ENCODE peak calls at places on chromosomes 6 and 20, in four cellular contexts. Y, P, O and G are unnamed samples.

GRCh38 chr20:1898496-1899168 is 3.4 kb downstream of the SIRPA start:
- DNase-seq in Y (no peak), O (no peak), P (no peak), G (no peak)

GRCh38 chr6:168574075-168574698 is 133.2 kb downstream of the SMOC2 start:
- DNase-seq in P (no peak), O (no peak), Y (no peak), G (no peak)

GRCh38 chr6:131733376-131734016 is 22.7 kb upstream of the CTAGE9 start:
- DNase-seq in Y (peak; percentile 93), P (no peak), O (no peak), G (no peak)

GRCh38 chr6:104527311-104527710 is 332.4 kb downstream of the HACE1 start:
- DNase-seq in Y (no peak), P (no peak), O (no peak), G (no peak)

GRCh38 chr6:33419580-33420492 is at the start of gene SYNGAP1:
- DNase-seq in O (no peak), Y (peak; percentile 57), P (no peak), G (peak; percentile 76)

GRCh38 chr6:70241991-70242420 is 60.9 kb downstream of the COL9A1 start:
- DNase-seq in Y (no peak), O (peak; percentile 37), P (no peak), G (peak; percentile 28)

GRCh38 chr20:38723982-38724602 is at the start of gene SLC32A1:
- DNase-seq in O (peak; percentile 23), P (no peak), Y (no peak), G (peak; percentile 80)

GRCh38 chr20:35000311-35000921 is 44.7 kb downstream of the MYH7B start:
- DNase-seq in O (no peak), P (no peak), Y (no peak), G (no peak)

GRCh38 chr6:99905209-99906106 is 88.6 kb downstream of the MCHR2 start:
- DNase-seq in P (peak; percentile 57), O (peak; percentile 31), Y (peak; percentile 19), G (peak; percentile 80)
- TF ChIP-seq CTCF in P (peak; percentile 66), O (peak; percentile 65), Y (peak; percentile 46), G (peak; percentile 85)

GRCh38 chr6:144181639-144182038 is 31.3 kb downstream of the STX11 start:
- DNase-seq in P (no peak), O (no peak), Y (no peak), G (no peak)
- H4K20me1 ChIP-seq in P (no peaks in the 10 kb centered on the region), O (no peaks in the 10 kb centered on the region), Y (no peaks in the 10 kb centered on the region), G (no peaks in the 10 kb centered on the region)

DNA sequence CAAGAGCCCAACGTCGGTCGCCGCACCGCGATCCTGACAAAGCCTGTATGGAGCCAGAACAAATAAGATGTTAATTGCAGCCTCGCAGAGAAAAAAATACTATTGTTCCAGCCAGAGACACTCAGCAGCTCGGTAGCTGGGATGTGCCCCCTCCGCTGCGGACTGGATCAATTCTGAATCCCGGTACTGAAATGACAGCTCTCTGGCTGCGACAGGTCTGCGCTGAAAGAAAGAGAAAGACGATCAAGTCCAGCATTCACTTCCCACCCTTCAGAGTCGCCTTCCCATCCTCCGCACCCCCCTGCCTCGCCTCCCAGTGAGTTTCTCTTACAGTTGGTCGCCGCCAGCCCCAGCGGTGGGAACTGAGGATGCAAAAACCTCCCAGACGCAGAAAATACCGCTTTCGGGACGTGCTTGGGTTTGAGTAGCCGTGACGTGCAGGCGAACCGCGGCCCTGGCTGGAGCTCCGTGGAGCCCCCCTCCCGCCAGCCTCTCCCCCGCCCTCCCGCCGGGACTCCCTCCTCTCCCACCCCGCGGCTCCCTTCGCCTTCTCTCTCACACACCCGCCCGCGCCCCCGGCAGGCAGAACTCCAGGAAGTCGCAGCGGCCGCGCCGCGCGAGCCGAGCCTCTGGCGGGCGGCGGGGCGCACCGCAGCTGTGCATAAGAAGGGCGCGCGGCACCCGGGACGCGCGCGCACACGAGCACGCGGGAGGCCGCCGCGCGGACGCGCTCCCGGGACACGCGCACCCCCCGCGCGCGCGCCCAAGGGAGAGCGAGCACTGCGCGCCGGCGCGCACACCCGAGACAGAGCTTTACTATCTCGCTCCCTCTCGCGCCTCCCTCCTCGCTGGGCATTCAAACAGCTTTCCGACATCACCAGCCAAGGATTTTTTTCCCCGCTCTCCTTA is at the start of gene ADGRB3:
- DNase-seq in O (peak; percentile 88), P (peak; percentile 51), Y (peak; percentile 49), G (peak; percentile 79)
- TF ChIP-seq CTCF in O (no peak), P (no peak), Y (no peak), G (no peak)

DNA sequence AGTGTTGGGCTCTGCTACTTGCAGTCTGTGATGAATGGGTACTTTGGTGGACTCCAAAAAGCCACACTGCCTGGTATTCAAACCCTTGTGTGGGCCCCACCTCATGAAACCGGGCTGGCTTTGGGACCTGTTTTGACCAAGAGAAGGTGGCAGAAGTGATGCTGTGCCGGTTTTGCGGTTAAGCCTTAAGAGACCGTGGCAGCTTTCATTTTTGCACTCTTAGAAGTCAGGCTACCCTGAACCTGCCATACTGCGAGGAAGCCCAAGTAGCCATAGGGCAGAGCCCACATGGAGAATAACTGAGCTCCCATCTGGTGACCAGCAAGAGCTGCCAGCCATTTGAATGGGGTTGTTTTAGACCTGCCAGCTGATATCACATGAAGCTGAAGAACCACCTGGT is 10.2 kb downstream of the SULF2 start:
- DNase-seq in Y (no peak), P (no peak), O (no peak), G (no peak)
- H4K20me1 ChIP-seq in Y (peaks cover 40% of the 10 kb centered on the region), P (peaks cover 82% of the 10 kb centered on the region), O (no peaks in the 10 kb centered on the region), G (no peaks in the 10 kb centered on the region)

GRCh38 chr6:37700266-37700973 is 2.7 kb upstream of the MDGA1 start:
- DNase-seq in P (no peak), O (no peak), Y (no peak), G (no peak)

GRCh38 chr6:37696841-37697735 is 595 bp downstream of the MDGA1 start:
- DNase-seq in O (peak; percentile 64), P (no peak), Y (peak; percentile 12), G (no peak)

GRCh38 chr6:37696220-37696840 is 1.4 kb downstream of the MDGA1 start:
- DNase-seq in P (peak; percentile 41), O (no peak), Y (peak; percentile 42), G (peak; percentile 56)

GRCh38 chr6:37699138-37699766 is 1.6 kb upstream of the MDGA1 start:
- DNase-seq in O (no peak), Y (no peak), P (no peak), G (no peak)

GRCh38 chr6:37698264-37699137 is 818 bp upstream of the MDGA1 start:
- DNase-seq in Y (peak; percentile 2), O (peak; percentile 88), P (peak; percentile 58), G (peak; percentile 76)
- TF ChIP-seq CTCF in Y (no peak), O (no peak), P (peak; percentile 20), G (no peak)

GRCh38 chr20:62307226-62308101 is 4.7 kb downstream of the ADRM1 start:
- DNase-seq in O (no peak), P (peak; percentile 39), Y (no peak), G (no peak)
- H4K20me1 ChIP-seq in O (peaks cover 20% of the 10 kb centered on the region), P (peaks cover 55% of the 10 kb centered on the region), Y (peaks cover 58% of the 10 kb centered on the region), G (peaks cover 16% of the 10 kb centered on the region)

DNA sequence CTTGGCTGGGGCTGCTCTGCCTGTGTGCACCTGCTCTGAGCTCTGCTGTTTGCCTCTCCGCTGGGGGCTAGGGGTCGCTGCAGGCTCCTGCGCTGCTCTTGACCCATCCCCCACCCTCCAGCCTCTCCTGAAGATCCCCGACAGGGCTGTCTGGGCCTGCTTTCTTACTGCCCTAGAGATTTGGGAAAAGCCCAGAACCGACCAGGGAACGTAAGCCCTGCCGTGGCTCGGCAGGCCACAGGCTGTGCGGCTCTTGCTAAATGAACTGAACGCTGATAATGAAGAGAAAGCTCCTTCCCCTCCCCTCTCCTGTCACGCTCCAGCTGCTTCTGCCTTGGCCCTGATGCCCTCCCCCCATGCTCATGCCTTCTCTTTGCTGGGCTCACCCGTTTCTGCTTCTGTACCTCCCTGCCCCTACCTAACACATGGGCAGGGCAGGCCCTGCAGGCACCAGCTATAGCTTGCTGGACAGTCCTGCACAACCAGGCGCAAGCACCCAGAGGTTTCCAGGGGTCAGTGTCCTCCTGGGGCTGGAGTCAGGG is 32.0 kb upstream of the PCMTD2 start:
- DNase-seq in P (no peak), O (peak; percentile 82), Y (peak; percentile 26), G (peak; percentile 92)
- TF ChIP-seq CTCF in P (no peak), O (peak; percentile 79), Y (peak; percentile 31), G (peak; percentile 67)

DNA sequence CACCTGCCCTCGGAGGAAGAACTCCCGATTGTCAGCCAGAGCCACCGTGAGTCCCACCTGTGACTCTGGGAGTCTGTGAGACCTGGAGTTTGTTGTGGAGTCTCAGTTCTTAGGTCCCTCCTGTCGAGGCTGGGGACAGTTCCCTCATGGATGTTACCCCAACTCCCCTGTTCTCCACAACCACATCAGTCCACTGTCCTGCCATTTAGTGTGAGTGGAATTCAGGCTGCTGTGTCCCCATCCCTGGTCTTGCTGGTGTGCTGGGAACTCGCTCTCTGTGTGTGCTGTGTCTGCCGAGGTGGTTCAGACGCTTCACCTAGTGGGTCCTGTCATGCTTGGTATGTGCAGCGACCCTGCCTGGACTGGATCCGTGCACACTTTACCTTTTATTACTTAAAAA is 163.2 kb downstream of the DTNBP1 start:
- DNase-seq in P (no peak), O (no peak), Y (no peak), G (no peak)
- H4K20me1 ChIP-seq in P (no peaks in the 10 kb centered on the region), O (no peaks in the 10 kb centered on the region), Y (peaks cover 85% of the 10 kb centered on the region), G (peaks cover 64% of the 10 kb centered on the region)